ENCODE peak calls at places on chromosomes 4 and X, in six cellular contexts. H, E, J, N, F and W are unnamed samples.
A peak's percentile ranks its signal among the peaks of the same experiment; 100 is the strongest.

GRCh38 chrX:77451041-77451440 is 3.9 kb downstream of the FGF16 start:
- DNase-seq in H (no peak), E (peak; percentile 76), J (no peak), N (no peak), F (peak; percentile 52), W (no peak)

GRCh38 chr4:133390198-133390855 is 241.2 kb downstream of the PCDH10 start:
- DNase-seq in H (no peak), E (peak; percentile 62), J (no peak), N (no peak), F (no peak), W (peak; percentile 65)

GRCh38 chr4:6875431-6875831 is 34.2 kb upstream of the TBC1D14 start:
- DNase-seq in H (peak; percentile 17), E (no peak), J (peak; percentile 78), N (peak; percentile 88), F (no peak), W (no peak)

GRCh38 chrX:143781103-143781502 is 60.6 kb upstream of the SPANXN2 start:
- DNase-seq in H (no peak), E (peak; percentile 42), J (no peak), N (no peak), F (no peak), W (peak; percentile 65)

GRCh38 chr4:26238426-26238781 is 82.4 kb upstream of the RBPJ start:
- DNase-seq in H (no peak), E (no peak), J (no peak), N (no peak), F (no peak), W (no peak)

GRCh38 chr4:120589787-120590186 is 332.7 kb downstream of the PRDM5 start:
- DNase-seq in H (no peak), E (no peak), J (no peak), N (no peak), F (no peak), W (no peak)

GRCh38 chr4:93687304-93687703 is 141.2 kb upstream of the ATOH1 start:
- DNase-seq in H (no peak), E (no peak), J (no peak), N (no peak), F (no peak), W (no peak)

GRCh38 chr4:99868126-99868596 is 26.1 kb downstream of the LAMTOR3 start:
- DNase-seq in H (no peak), E (no peak), J (no peak), N (no peak), F (peak; percentile 25), W (peak; percentile 51)

GRCh38 chrX:15425024-15425423 is 40.8 kb upstream of the VEGFD start:
- DNase-seq in H (no peak), E (peak; percentile 16), J (no peak), N (no peak), F (no peak), W (no peak)
- H3K4me1 ChIP-seq in H (no peaks in the 10 kb centered on the region), E (no peaks in the 10 kb centered on the region), J (no peaks in the 10 kb centered on the region), N (no peaks in the 10 kb centered on the region), F (no peaks in the 10 kb centered on the region), W (no peaks in the 10 kb centered on the region)

DNA sequence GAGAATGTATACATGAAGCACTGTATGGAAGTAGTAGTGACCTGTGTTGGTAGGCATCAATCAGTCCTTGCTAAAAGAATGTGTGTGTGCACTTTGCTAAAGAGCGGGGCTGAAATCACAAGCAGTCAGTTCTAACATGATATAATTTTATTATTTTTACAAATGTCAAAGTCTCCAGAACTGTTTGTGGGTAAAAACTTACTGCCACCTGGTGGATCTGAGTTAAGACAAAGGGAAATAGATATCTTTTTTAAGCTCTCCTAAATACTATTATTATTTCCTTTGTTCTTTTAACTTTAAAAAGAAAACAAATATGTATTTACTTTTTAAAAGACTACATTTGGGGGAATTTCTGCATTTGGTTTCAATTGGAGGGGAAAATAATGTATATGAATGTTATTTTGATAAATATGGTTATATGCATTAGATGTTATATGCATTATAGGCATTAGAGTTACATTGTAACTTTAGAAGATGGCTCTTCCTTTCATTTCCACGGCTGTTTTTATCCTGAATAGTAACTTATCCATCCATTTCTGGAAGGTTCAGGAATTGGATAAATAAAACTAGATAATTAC is 7.8 kb upstream of the CLOCK start:
- DNase-seq in H (peak; percentile 40), E (no peak), J (no peak), N (no peak), F (peak; percentile 71), W (no peak)
- TF ChIP-seq CTCF in H (peak; percentile 85), E (peak; percentile 56), J (peak; percentile 44), N (no peak), F (peak; percentile 72), W (peak; percentile 72)

GRCh38 chr4:86980230-86980629 is 45.4 kb downstream of the AFF1 start:
- DNase-seq in H (no peak), E (no peak), J (no peak), N (no peak), F (no peak), W (no peak)

GRCh38 chr4:86977621-86978184 is 42.9 kb downstream of the AFF1 start:
- DNase-seq in H (no peak), E (peak; percentile 99), J (no peak), N (no peak), F (peak; percentile 76), W (no peak)

GRCh38 chr4:86976801-86977485 is 42.1 kb downstream of the AFF1 start:
- DNase-seq in H (no peak), E (peak; percentile 84), J (no peak), N (no peak), F (no peak), W (no peak)

GRCh38 chr4:86978709-86979108 is 43.9 kb downstream of the AFF1 start:
- DNase-seq in H (no peak), E (no peak), J (no peak), N (no peak), F (no peak), W (no peak)

DNA sequence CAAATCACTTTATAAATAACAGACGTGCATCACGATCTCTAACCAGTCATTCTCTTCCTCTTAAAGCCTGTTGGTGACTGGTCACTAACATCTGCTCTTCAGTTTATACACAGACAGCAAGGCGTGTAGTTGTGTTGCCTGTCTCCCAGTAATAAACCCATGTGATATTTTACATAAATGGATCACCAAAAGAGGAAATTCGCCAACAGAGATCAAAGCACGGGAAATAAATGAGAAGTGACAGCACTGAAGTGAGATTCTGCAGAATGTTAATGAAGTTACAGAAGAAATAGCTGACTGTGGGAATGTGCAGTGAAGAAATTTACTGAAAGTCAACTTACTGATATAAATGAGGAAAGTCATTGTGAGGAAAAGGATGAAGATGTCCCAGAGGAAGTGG is 47.0 kb downstream of the AFF1 start:
- DNase-seq in H (peak; percentile 82), E (no peak), J (no peak), N (no peak), F (no peak), W (no peak)
- H3K27ac ChIP-seq in H (peak overlapping the region; percentile 84), E (no peak overlapping the region), J (no peak overlapping the region), N (peak overlapping the region; percentile 76), F (no peak overlapping the region), W (no peak overlapping the region)

GRCh38 chr4:22500831-22501714 is 14.8 kb downstream of the ADGRA3 start:
- DNase-seq in H (no peak), E (peak; percentile 95), J (no peak), N (no peak), F (peak; percentile 87), W (no peak)

GRCh38 chr4:22501715-22502095 is 14.2 kb downstream of the ADGRA3 start:
- DNase-seq in H (no peak), E (no peak), J (no peak), N (no peak), F (no peak), W (no peak)

GRCh38 chr4:22502895-22503814 is 12.7 kb downstream of the ADGRA3 start:
- DNase-seq in H (no peak), E (peak; percentile 57), J (no peak), N (no peak), F (peak; percentile 40), W (no peak)

GRCh38 chr4:22508376-22508775 is 7.5 kb downstream of the ADGRA3 start:
- DNase-seq in H (no peak), E (no peak), J (no peak), N (no peak), F (peak; percentile 49), W (no peak)

GRCh38 chr4:22504931-22505330 is 10.9 kb downstream of the ADGRA3 start:
- DNase-seq in H (no peak), E (peak; percentile 54), J (no peak), N (no peak), F (peak; percentile 22), W (no peak)
- H3K4me1 ChIP-seq in H (no peaks in the 10 kb centered on the region), E (peaks cover 47% of the 10 kb centered on the region), J (peaks cover 48% of the 10 kb centered on the region), N (no peaks in the 10 kb centered on the region), F (peaks cover 17% of the 10 kb centered on the region), W (peaks cover 12% of the 10 kb centered on the region)

GRCh38 chrX:102129473-102129872 is 4.0 kb downstream of the TCEAL2 start:
- DNase-seq in H (peak; percentile 1), E (no peak), J (no peak), N (no peak), F (peak; percentile 4), W (no peak)
- TF ChIP-seq CTCF in H (peak; percentile 69), E (peak; percentile 51), J (peak; percentile 19), N (no peak), F (peak; percentile 43), W (peak; percentile 43)